ENCODE peak calls at places on chromosomes 3 and 15, in nine cellular contexts. K is neural crest cell, I is BJ, D is HFFc6, O is A673, L is foreskin keratinocyte, R is WTC11, Z is esophagus muscularis mucosa, Q is transverse colon. H is an unnamed sample.
A peak's percentile ranks its signal among the peaks of the same experiment; 100 is the strongest.

GRCh38 chr3:80770106-80771079 is 991.1 kb downstream of the GBE1 start:
- DNase-seq in K (no peak), I (no peak), D (no peak), O (no peak), L (no peak), R (no peak), Z (no peak), Q (no peak), H (peak; percentile 20)

GRCh38 chr3:136954246-136954645 is 3.5 kb upstream of the IL20RB start:
- DNase-seq in K (no peak), I (no peak), D (no peak), O (no peak), L (no peak), R (no peak), Z (no peak), Q (no peak), H (no peak)

GRCh38 chr15:70048578-70048977 is 49.1 kb downstream of the TLE3 start:
- DNase-seq in K (no peak), I (no peak), D (no peak), O (no peak), L (no peak), R (no peak), Z (no peak), Q (no peak), H (no peak)

GRCh38 chr15:60372223-60372622 is 25.6 kb downstream of the ANXA2 start:
- DNase-seq in K (no peak), I (no peak), D (no peak), O (no peak), L (no peak), R (no peak), Z (no peak), Q (no peak), H (no peak)

GRCh38 chr3:128496602-128497304 is 3.8 kb upstream of the GATA2 start:
- DNase-seq in K (no peak), I (no peak), D (no peak), O (no peak), L (no peak), R (no peak), Z (no peak), Q (no peak), H (peak; percentile 50)

GRCh38 chr3:25567390-25567789 is 97.3 kb downstream of the TOP2B start:
- DNase-seq in K (no peak), I (no peak), D (no peak), O (no peak), L (no peak), R (no peak), Z (no peak), Q (no peak), H (no peak)

GRCh38 chr3:188673509-188674239 is 498.1 kb upstream of the TPRG1 start:
- DNase-seq in K (no peak), I (peak; percentile 34), D (peak; percentile 80), O (peak; percentile 64), L (peak; percentile 94), R (no peak), Z (no peak), Q (no peak), H (no peak)

GRCh38 chr3:138687236-138687635 is 78.7 kb downstream of the FAIM start:
- DNase-seq in K (no peak), I (no peak), D (peak; percentile 39), O (no peak), L (peak; percentile 20), R (no peak), Z (no peak), Q (no peak), H (no peak)

GRCh38 chr3:31116651-31117050 is 222.2 kb upstream of the GADL1 start:
- DNase-seq in K (no peak), I (no peak), D (peak; percentile 4), O (no peak), L (no peak), R (no peak), Z (no peak), Q (no peak), H (no peak)

GRCh38 chr15:99132122-99132521 is 27.2 kb downstream of the SYNM start:
- DNase-seq in K (no peak), I (no peak), D (no peak), O (no peak), L (no peak), R (no peak), Z (no peak), Q (no peak), H (no peak)

GRCh38 chr15:79091204-79091867 is 756 bp upstream of the RASGRF1 start:
- DNase-seq in K (peak; percentile 16), I (no peak), D (no peak), O (peak; percentile 42), L (peak; percentile 16), R (peak; percentile 51), Z (no peak), Q (no peak), H (peak; percentile 64)

GRCh38 chr3:27714692-27715453 is 7.2 kb downstream of the EOMES start:
- DNase-seq in K (no peak), I (no peak), D (no peak), O (no peak), L (no peak), R (peak; percentile 69), Z (no peak), Q (peak; percentile 68), H (peak; percentile 65)

GRCh38 chr3:111729087-111729846 is 129.8 kb upstream of the PHLDB2 start:
- DNase-seq in K (no peak), I (peak; percentile 84), D (peak; percentile 54), O (no peak), L (no peak), R (no peak), Z (peak; percentile 91), Q (no peak), H (no peak)

GRCh38 chr3:126925411-126926171 is 57.3 kb upstream of the PLXNA1 start:
- DNase-seq in K (no peak), I (no peak), D (no peak), O (no peak), L (no peak), R (no peak), Z (no peak), Q (no peak), H (no peak)

GRCh38 chr3:54663558-54664114 is 264.2 kb downstream of the LRTM1 start:
- DNase-seq in K (no peak), I (no peak), D (no peak), O (no peak), L (no peak), R (no peak), Z (no peak), Q (no peak), H (no peak)

GRCh38 chr3:155356594-155357370 is 63.3 kb upstream of the STRIT1 start:
- DNase-seq in K (no peak), I (no peak), D (no peak), O (peak; percentile 44), L (no peak), R (peak; percentile 52), Z (no peak), Q (no peak), H (no peak)
- TF ChIP-seq CTCF in K (peak; percentile 17), I (no peak), D (peak; percentile 32), O (peak; percentile 39), L (peak; percentile 19), R (no peak), Z (no peak), Q (no peak), H (no peak)

GRCh38 chr3:12484983-12485327 is 675 bp downstream of the TSEN2 start:
- DNase-seq in K (no peak), I (no peak), D (no peak), O (no peak), L (no peak), R (no peak), Z (no peak), Q (no peak), H (no peak)

GRCh38 chr3:12483364-12483763 is 916 bp upstream of the TSEN2 start:
- DNase-seq in K (no peak), I (no peak), D (no peak), O (peak; percentile 17), L (no peak), R (no peak), Z (no peak), Q (no peak), H (no peak)

GRCh38 chr3:12486001-12486400 is 1.7 kb downstream of the TSEN2 start:
- DNase-seq in K (no peak), I (no peak), D (no peak), O (no peak), L (no peak), R (no peak), Z (no peak), Q (no peak), H (no peak)

GRCh38 chr3:12484198-12484982 is at the start of gene TSEN2:
- DNase-seq in K (peak; percentile 96), I (no peak), D (peak; percentile 92), O (peak; percentile 96), L (peak; percentile 80), R (peak; percentile 93), Z (peak; percentile 95), Q (peak; percentile 96), H (peak; percentile 96)

GRCh38 chr3:12483872-12484197 is 445 bp upstream of the TSEN2 start:
- DNase-seq in K (no peak), I (no peak), D (no peak), O (no peak), L (no peak), R (no peak), Z (no peak), Q (no peak), H (no peak)
- TF ChIP-seq CTCF in K (no peak), I (no peak), D (no peak), O (no peak), L (no peak), R (no peak), Z (no peak), Q (no peak), H (no peak)

GRCh38 chr3:19226516-19226915 is 78.2 kb downstream of the KCNH8 start:
- DNase-seq in K (no peak), I (no peak), D (no peak), O (no peak), L (no peak), R (no peak), Z (no peak), Q (no peak), H (peak; percentile 17)
- TF ChIP-seq CTCF in K (no peak), I (no peak), D (no peak), O (no peak), L (no peak), R (no peak), Z (no peak), Q (no peak), H (no peak)

DNA sequence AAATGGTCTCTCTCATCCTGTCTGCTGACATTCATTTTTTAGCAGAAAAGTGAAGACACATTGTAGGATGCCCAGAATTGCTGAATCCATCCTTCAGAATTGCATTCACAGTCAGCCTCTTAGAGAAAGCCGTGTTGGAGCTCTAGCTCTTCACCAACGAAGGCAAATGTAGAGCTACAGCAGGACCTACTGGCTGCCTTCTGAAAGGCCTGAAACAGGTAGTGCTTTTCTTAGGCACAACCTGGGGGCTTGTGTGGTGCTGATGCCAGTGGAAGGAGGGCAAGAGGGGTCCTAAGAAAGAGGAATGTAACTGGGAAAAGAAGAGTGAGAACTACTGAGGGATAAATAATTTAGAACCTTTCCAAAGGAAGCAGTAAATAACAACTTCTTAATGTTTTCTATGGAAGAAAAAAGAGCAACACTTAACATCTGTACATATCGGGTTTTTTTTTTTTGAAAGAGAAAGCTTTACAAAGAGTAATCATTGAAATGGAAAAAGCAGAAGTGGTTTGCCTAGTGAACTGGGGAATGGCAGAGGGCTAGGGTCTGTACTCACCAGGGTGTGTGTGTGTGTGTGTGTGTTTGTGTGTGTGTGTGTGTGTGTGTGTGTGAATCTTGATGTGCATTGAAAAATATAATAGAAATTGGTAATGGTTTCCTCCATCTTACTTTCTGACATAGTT is 297.8 kb downstream of the SATB1 start:
- DNase-seq in K (no peak), I (no peak), D (no peak), O (no peak), L (no peak), R (no peak), Z (no peak), Q (no peak), H (no peak)
- TF ChIP-seq CTCF in K (no peak), I (no peak), D (no peak), O (no peak), L (no peak), R (no peak), Z (no peak), Q (no peak), H (no peak)

H was measured in glutamatergic neuron.